ENCODE peak calls at places on chromosome 18, in seven cellular contexts. U is K562, H is GM12878, T is SK-N-SH, Z is H1, V is GM12891, F is HepG2. P is an unnamed sample.
A peak's percentile ranks its signal among the peaks of the same experiment; 100 is the strongest.

GRCh38 chr18:27540126-27540525 is 355.0 kb upstream of the CHST9 start:
- DNase-seq in U (no peak), Z (no peak), V (no peak), H (no peak), F (no peak), T (no peak), P (no peak)

GRCh38 chr18:59996370-59996966 is 96.7 kb downstream of the PMAIP1 start:
- DNase-seq in V (no peak), U (peak; percentile 37), T (peak; percentile 58), H (no peak), Z (no peak), F (peak; percentile 15), P (no peak)

GRCh38 chr18:79200546-79201268 is 131.5 kb downstream of the ATP9B start:
- DNase-seq in T (peak; percentile 55), V (no peak), F (no peak), U (no peak), Z (peak; percentile 39), H (no peak), P (peak; percentile 33)

GRCh38 chr18:56910967-56911366 is 235.9 kb upstream of the BOD1L2 start:
- DNase-seq in H (no peak), Z (no peak), T (no peak), F (no peak), U (peak; percentile 5), V (no peak), P (no peak)

GRCh38 chr18:79812052-79812451 is 14.3 kb downstream of the KCNG2 start:
- DNase-seq in T (no peak), Z (no peak), F (no peak), V (no peak), U (no peak), H (no peak), P (no peak)

GRCh38 chr18:48838921-48839818 is 111.6 kb downstream of the SMAD7 start:
- DNase-seq in Z (no peak), V (no peak), F (no peak), U (no peak), T (no peak), H (no peak), P (no peak)

GRCh38 chr18:67938691-67939090 is 422.2 kb upstream of the DSEL start:
- DNase-seq in U (no peak), H (no peak), T (no peak), V (no peak), F (no peak), Z (no peak), P (no peak)

GRCh38 chr18:29512203-29512602 is 1335.3 kb upstream of the CDH2 start:
- DNase-seq in H (no peak), F (peak; percentile 1), V (no peak), U (no peak), T (no peak), Z (no peak), P (no peak)

GRCh38 chr18:4455113-4455811 is at the start of gene DLGAP1:
- DNase-seq in U (no peak), Z (peak; percentile 51), V (no peak), F (peak; percentile 1), H (no peak), T (peak; percentile 49), P (no peak)

GRCh38 chr18:54209471-54210180 is 14.8 kb downstream of the MBD2 start:
- DNase-seq in T (no peak), U (no peak), Z (no peak), F (no peak), H (peak; percentile 61), V (no peak), P (no peak)

GRCh38 chr18:10989486-10989885 is 159.9 kb downstream of the PIEZO2 start:
- DNase-seq in F (no peak), Z (no peak), T (no peak), U (no peak), V (no peak), H (no peak), P (no peak)

GRCh38 chr18:23977709-23978483 is 36.7 kb upstream of the TTC39C start:
- DNase-seq in F (no peak), T (no peak), H (no peak), V (no peak), Z (no peak), U (no peak), P (no peak)
- TF ChIP-seq TAF1 in F (no peak), T (no peak), H (no peak), V (no peak), Z (no peak), U (no peak), P (no peak)

GRCh38 chr18:76913583-76913982 is 91.2 kb downstream of the ZNF236 start:
- DNase-seq in V (no peak), U (no peak), F (no peak), H (no peak), Z (no peak), T (no peak), P (no peak)
- TF ChIP-seq POLR2AphosphoS5 in V (no peak), U (no peak), F (no peak), H (no peak), Z (no peak), T (no peak), P (no peak)

GRCh38 chr18:22174341-22175148 is 5.2 kb downstream of the GATA6 start:
- DNase-seq in F (no peak), U (no peak), Z (no peak), V (no peak), T (no peak), H (no peak), P (no peak)

GRCh38 chr18:22176282-22176621 is 6.9 kb downstream of the GATA6 start:
- DNase-seq in U (no peak), T (no peak), Z (no peak), V (no peak), H (no peak), F (no peak), P (no peak)

GRCh38 chr18:22175326-22175725 is 5.9 kb downstream of the GATA6 start:
- DNase-seq in T (no peak), V (no peak), U (no peak), Z (no peak), H (no peak), F (peak; percentile 92), P (no peak)

GRCh38 chr18:22177496-22177866 is 8.1 kb downstream of the GATA6 start:
- DNase-seq in U (no peak), V (no peak), T (no peak), H (no peak), Z (no peak), F (no peak), P (no peak)

GRCh38 chr18:22176622-22177495 is 7.5 kb downstream of the GATA6 start:
- DNase-seq in T (no peak), Z (no peak), F (no peak), U (no peak), V (no peak), H (no peak), P (no peak)
- TF ChIP-seq TAF1 in T (no peak), Z (no peak), F (no peak), U (no peak), V (no peak), H (no peak), P (no peak)

GRCh38 chr18:77206676-77207370 is 42.8 kb upstream of the GALR1 start:
- DNase-seq in T (no peak), F (no peak), U (no peak), H (no peak), Z (no peak), V (no peak), P (no peak)

GRCh38 chr18:77210249-77210648 is 39.4 kb upstream of the GALR1 start:
- DNase-seq in U (no peak), H (no peak), Z (no peak), T (no peak), V (no peak), F (no peak), P (no peak)

GRCh38 chr18:77207540-77207939 is 42.1 kb upstream of the GALR1 start:
- DNase-seq in T (peak; percentile 64), U (no peak), V (no peak), Z (no peak), H (no peak), F (peak; percentile 42), P (peak; percentile 40)

GRCh38 chr18:77209587-77209986 is 40.1 kb upstream of the GALR1 start:
- DNase-seq in Z (no peak), V (no peak), T (no peak), F (no peak), U (no peak), H (no peak), P (no peak)

DNA sequence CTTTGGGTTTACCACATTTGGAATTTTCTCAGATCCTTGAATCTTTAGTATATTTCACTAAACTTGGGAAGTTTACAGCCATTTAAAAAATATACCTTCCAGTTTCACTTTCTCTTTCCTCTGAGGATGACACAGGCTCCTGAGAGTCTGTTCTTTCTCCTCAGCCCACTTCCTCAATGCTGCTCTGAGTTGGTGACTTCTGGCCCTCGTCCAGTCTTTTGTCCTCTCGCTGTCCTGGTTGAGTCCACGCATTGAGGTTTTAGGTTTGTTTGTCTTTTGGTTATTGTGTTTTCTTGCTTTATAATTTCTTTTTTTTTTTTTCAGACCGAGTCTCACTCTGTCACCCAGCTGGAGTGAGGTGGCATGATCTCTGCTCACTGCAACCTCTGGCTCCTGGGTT is 40.7 kb upstream of the GALR1 start:
- DNase-seq in U (no peak), F (no peak), Z (no peak), T (no peak), H (peak; percentile 34), V (peak; percentile 53), P (peak; percentile 51)
- TF ChIP-seq POLR2AphosphoS5 in U (no peak), F (no peak), Z (no peak), T (no peak), H (no peak), V (no peak), P (no peak)

DNA sequence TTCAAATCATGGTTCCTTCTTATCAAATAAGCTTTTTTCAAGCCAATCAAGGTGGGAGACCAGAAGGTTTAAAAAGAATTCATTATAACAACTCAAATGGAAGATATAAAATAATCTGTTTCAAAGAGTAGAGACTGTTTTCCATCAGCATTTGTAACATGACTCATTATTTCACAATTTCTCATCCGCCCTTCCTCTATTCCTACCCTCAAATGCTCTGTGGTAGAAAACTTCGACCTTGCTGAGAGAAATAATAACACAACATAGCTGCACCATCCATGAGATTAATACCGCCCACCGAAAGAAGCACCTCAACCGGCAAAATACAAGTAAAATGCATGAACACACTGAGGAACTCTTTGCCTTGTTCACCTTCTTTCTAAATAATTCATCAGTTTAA is 2039.2 kb upstream of the CELF4 start:
- DNase-seq in F (no peak), T (no peak), Z (no peak), H (no peak), U (no peak), V (no peak), P (no peak)
- TF ChIP-seq TAF1 in F (no peak), T (no peak), Z (no peak), H (no peak), U (no peak), V (no peak), P (no peak)